ENCODE peak calls at places on chromosomes 7 and 10, in nine cellular contexts. W is breast epithelium, J is fibroblast of lung, U is IMR-90, A is right lobe of liver, N is cardiac muscle cell, X is ascending aorta, S is transverse colon, G is GM23338. P is an unnamed sample. For H3K27me3, the result is how much of the 10 kb centered on the place peaks cover.

GRCh38 chr7:107173691-107174406 is 5.0 kb downstream of the HBP1 start:
- DNase-seq in J (no peak), G (no peak), X (no peak), W (no peak), A (no peak), N (no peak), S (no peak), U (no peak), P (no peak)

GRCh38 chr7:100175296-100175935 is 1.8 kb downstream of the GPC2 start:
- DNase-seq in X (no peak), S (no peak), W (no peak), N (no peak), G (no peak), A (peak), U (no peak), J (no peak), P (no peak)

GRCh38 chr10:62681211-62681940 is 123.1 kb upstream of the ADO start:
- DNase-seq in J (no peak), U (no peak), G (peak), N (peak), A (no peak), S (peak), X (no peak), W (no peak), P (no peak)

GRCh38 chr10:12337407-12337806 is 11.9 kb upstream of the CAMK1D start:
- DNase-seq in J (peak), U (peak), W (no peak), X (no peak), S (no peak), G (no peak), A (no peak), N (no peak), P (no peak)

GRCh38 chr10:63503395-63503794 is 17.8 kb upstream of the REEP3 start:
- DNase-seq in J (no peak), X (no peak), U (no peak), W (no peak), G (no peak), A (no peak), S (no peak), N (no peak), P (no peak)

GRCh38 chr10:97016728-97017473 is 168.9 kb downstream of the SLIT1 start:
- DNase-seq in S (no peak), G (peak), J (no peak), W (no peak), U (no peak), N (no peak), X (no peak), A (no peak), P (no peak)

GRCh38 chr10:76297787-76298281 is 866.4 kb downstream of the LRMDA start:
- DNase-seq in S (no peak), W (no peak), J (no peak), X (no peak), A (no peak), N (no peak), G (no peak), U (no peak), P (no peak)

GRCh38 chr10:131692686-131693334 is 208.0 kb upstream of the PPP2R2D start:
- DNase-seq in X (no peak), W (no peak), N (no peak), U (no peak), A (peak), S (no peak), J (no peak), G (no peak), P (no peak)

GRCh38 chr10:77906863-77907861 is 19.4 kb downstream of the DLG5 start:
- DNase-seq in W (no peak), U (no peak), J (no peak), A (no peak), S (no peak), X (no peak), G (no peak), N (no peak), P (no peak)

GRCh38 chr7:91941450-91941849 is 788 bp downstream of the AKAP9 start:
- DNase-seq in U (peak), J (peak), A (peak), G (peak), N (peak), X (no peak), S (peak), W (peak), P (peak)

GRCh38 chr10:125193306-125193877 is 33.0 kb upstream of the CTBP2 start:
- DNase-seq in G (peak), S (no peak), J (no peak), X (no peak), U (no peak), A (no peak), N (no peak), W (no peak), P (no peak)

GRCh38 chr7:152989889-152990380 is 230.4 kb downstream of the ACTR3B start:
- DNase-seq in J (peak), U (peak), X (no peak), N (peak), S (no peak), W (no peak), G (peak), A (no peak), P (no peak)

GRCh38 chr7:151821226-151821625 is 55.7 kb downstream of the PRKAG2 start:
- DNase-seq in X (no peak), U (no peak), W (no peak), N (no peak), S (no peak), G (no peak), A (peak), J (no peak), P (no peak)

GRCh38 chr7:154409703-154410311 is 357.6 kb downstream of the DPP6 start:
- DNase-seq in X (no peak), J (peak), W (no peak), U (no peak), A (no peak), G (peak), S (no peak), N (peak), P (no peak)

GRCh38 chr7:151565541-151565940 is 45.8 kb upstream of the RHEB start:
- DNase-seq in S (no peak), N (no peak), J (no peak), G (no peak), X (no peak), U (peak), A (no peak), W (no peak), P (no peak)

GRCh38 chr10:109239371-109239770 is 683.9 kb downstream of the XPNPEP1 start:
- DNase-seq in A (no peak), U (peak), S (no peak), N (no peak), X (no peak), J (peak), G (no peak), W (no peak), P (no peak)

GRCh38 chr10:110748970-110749369 is 104.8 kb downstream of the RBM20 start:
- DNase-seq in S (no peak), N (no peak), U (no peak), X (no peak), A (no peak), J (no peak), W (no peak), G (no peak), P (no peak)

GRCh38 chr10:34889004-34889869 is 74.1 kb upstream of the PARD3 start:
- DNase-seq in W (no peak), X (no peak), J (no peak), G (no peak), S (no peak), N (no peak), A (no peak), U (no peak), P (no peak)

GRCh38 chr7:147570390-147570789 is 1020.2 kb upstream of the C7orf33 start:
- DNase-seq in A (no peak), U (no peak), X (no peak), W (no peak), S (no peak), N (no peak), J (no peak), G (no peak), P (no peak)

GRCh38 chr7:34128762-34129161 is 223.4 kb downstream of the BMPER start:
- DNase-seq in U (peak), S (no peak), N (no peak), J (no peak), X (no peak), W (no peak), G (no peak), A (no peak), P (no peak)

GRCh38 chr10:92571649-92572048 is 2.2 kb downstream of the IDE start:
- DNase-seq in W (no peak), J (no peak), U (peak), G (no peak), X (no peak), A (no peak), N (peak), S (no peak), P (no peak)

GRCh38 chr10:92572362-92573090 is 1.4 kb downstream of the IDE start:
- DNase-seq in G (no peak), X (no peak), U (no peak), W (no peak), S (no peak), N (no peak), J (no peak), A (no peak), P (no peak)

GRCh38 chr10:92573798-92574544 is at the start of gene IDE:
- DNase-seq in X (peak), S (peak), J (peak), N (peak), U (peak), G (peak), A (peak), W (peak), P (peak)

GRCh38 chr10:92574545-92575377 is 868 bp upstream of the IDE start:
- DNase-seq in S (no peak), G (peak), N (no peak), A (no peak), X (no peak), U (peak), J (no peak), W (no peak), P (no peak)

GRCh38 chr10:92573091-92573797 is 649 bp downstream of the IDE start:
- DNase-seq in W (no peak), A (no peak), X (no peak), S (peak), G (peak), J (peak), U (peak), N (peak), P (no peak)
- TF ChIP-seq CTCF in W (no peak), A (no peak), X (no peak), S (peak), G (no peak), J (peak), U (peak), N (peak), P (no peak)

DNA sequence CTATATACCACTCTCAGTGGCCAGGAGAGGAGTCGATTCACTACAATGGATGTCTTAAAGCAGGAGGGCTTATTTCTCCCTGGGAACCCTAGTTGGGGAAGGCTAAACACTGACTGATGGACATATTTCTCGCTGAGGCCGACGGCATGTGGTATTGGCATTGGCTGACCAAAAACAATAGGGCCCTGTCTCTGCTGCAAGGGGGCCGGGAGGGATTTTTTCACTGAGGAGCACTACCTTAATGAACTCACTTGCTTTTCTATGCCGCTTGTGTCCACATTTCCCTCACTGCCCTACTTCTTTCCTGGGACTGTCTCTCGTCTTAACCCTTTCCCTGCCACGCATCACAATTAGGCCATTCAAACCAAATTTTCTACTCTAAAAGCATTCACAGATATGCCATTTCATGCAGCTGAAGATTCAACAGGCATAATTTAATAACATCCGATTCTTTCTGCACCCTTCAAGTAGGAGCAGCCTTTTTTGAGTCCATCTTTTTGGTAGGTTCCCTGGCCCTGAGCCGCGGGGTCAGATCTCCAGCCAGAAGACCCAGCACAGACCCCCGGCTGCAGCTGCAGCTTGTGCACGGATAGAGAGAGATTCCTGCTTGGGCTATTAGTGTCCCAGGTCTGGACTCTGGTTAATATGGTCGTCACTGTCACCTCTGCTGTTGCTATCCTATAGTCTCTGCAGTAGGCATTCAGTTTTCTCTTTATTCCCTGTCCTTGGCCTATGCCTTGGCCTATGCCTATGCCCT is 118.7 kb downstream of the HIPK2 start:
- DNase-seq in W (no peak), U (no peak), X (no peak), A (no peak), N (no peak), J (no peak), G (peak), S (no peak), P (no peak)
- H3K27ac ChIP-seq in W (peak), U (no peak), X (no peak), A (peak), N (peak), J (no peak), G (peak), S (no peak), P (peak)

DNA sequence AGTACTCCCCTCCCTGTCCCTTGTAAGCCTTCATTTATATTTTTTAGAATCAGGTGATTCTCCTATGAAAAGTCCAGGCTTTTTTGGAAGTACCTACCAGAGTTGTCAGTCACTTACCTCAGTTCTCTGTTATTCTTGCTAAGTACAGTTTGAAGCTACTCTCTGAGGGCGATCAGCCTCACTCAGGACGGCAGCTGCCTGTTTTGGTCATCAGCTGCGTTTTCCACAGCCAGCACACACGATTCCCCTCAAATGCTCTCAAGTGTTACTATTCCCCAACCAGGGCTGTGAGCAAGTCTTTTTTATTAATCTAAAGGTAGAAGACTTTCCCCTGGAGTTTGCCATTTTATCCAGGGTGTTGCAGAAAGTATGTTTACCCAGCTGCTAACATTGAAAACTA is 328.6 kb downstream of the SUGCT start:
- DNase-seq in X (no peak), A (no peak), N (no peak), J (no peak), G (no peak), S (no peak), U (no peak), W (no peak), P (no peak)
- H3K27me3 ChIP-seq in X (under half), A (under half), N (under half), J (under half), G (under half), S (under half), U (under half), W (under half), P (under half)

DNA sequence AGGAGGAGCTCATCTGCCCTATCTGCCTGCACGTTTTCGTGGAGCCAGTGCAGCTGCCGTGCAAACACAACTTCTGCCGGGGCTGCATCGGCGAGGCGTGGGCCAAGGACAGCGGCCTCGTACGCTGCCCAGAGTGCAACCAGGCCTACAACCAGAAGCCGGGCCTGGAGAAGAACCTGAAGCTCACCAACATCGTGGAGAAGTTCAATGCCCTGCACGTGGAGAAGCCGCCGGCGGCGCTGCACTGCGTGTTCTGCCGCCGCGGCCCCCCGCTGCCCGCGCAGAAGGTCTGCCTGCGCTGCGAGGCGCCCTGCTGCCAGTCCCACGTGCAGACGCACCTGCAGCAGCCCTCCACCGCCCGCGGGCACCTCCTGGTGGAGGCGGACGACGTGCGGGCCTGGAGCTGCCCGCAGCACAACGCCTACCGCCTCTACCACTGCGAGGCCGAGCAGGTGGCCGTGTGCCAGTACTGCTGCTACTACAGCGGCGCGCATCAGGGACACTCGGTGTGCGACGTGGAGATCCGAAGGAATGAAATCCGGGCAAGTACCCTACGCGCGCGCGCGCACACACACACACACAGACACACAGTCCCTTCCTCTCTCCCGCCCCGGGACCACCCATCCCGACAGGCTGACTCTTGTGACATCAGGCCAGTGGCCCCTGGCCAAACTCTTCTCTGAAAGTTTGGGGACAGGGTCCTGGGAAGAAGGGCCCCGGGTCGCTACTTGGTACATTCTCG is 538 bp downstream of the TRIM8 start:
- DNase-seq in U (peak), G (peak), N (peak), A (peak), W (peak), J (peak), X (no peak), S (peak), P (peak)
- TF ChIP-seq CTCF in U (peak), G (peak), N (peak), A (peak), W (no peak), J (peak), X (peak), S (peak), P (peak)

GRCh38 chr7:101820703-101821102 is 3.3 kb downstream of the CUX1 start:
- DNase-seq in X (no peak), J (no peak), G (no peak), A (no peak), S (no peak), W (no peak), N (no peak), U (no peak), P (no peak)

GRCh38 chr7:101823086-101823485 is 5.7 kb downstream of the CUX1 start:
- DNase-seq in N (no peak), X (no peak), J (no peak), G (no peak), A (no peak), U (no peak), S (no peak), W (no peak), P (no peak)

GRCh38 chr7:101826081-101826835 is 8.8 kb downstream of the CUX1 start:
- DNase-seq in X (no peak), A (no peak), U (no peak), J (no peak), S (no peak), W (no peak), N (no peak), G (no peak), P (no peak)

GRCh38 chr7:101824440-101824839 is 7.0 kb downstream of the CUX1 start:
- DNase-seq in U (no peak), G (no peak), N (no peak), J (no peak), S (no peak), A (no peak), X (no peak), W (no peak), P (no peak)

GRCh38 chr7:101823596-101823995 is 6.2 kb downstream of the CUX1 start:
- DNase-seq in J (no peak), S (no peak), W (no peak), N (no peak), G (no peak), A (no peak), X (no peak), U (no peak), P (no peak)
- H3K27ac ChIP-seq in J (no peak), S (no peak), W (no peak), N (no peak), G (no peak), A (no peak), X (peak), U (no peak), P (peak)

P was measured in left ventricle myocardium inferior.